ENCODE peak calls at places on chromosomes 1 and 21, in seven cellular contexts. V is GM23248, K is non-pigmented ciliary epithelial cell, Q is body of pancreas, A is stomach, Y is substantia nigra, B is caudate nucleus. J is an unnamed sample.

GRCh38 chr1:212207822-212208520 is 77.2 kb upstream of the PPP2R5A start:
- DNase-seq in V (no peak), K (no peak), Q (no peak), A (no peak), Y (no peak), B (no peak), J (no peak)

GRCh38 chr1:240517891-240518290 is 94.1 kb downstream of the GREM2 start:
- DNase-seq in V (no peak), K (no peak), Q (no peak), A (no peak), Y (no peak), B (no peak), J (no peak)

GRCh38 chr1:213564215-213564659 is 423.5 kb upstream of the PROX1 start:
- DNase-seq in V (no peak), K (no peak), Q (peak; percentile 31), A (no peak), Y (no peak), B (no peak), J (no peak)

GRCh38 chr1:59414406-59415133 is 117.7 kb downstream of the FGGY start:
- DNase-seq in V (peak; percentile 45), K (peak; percentile 32), Q (no peak), A (no peak), Y (no peak), B (no peak), J (no peak)

GRCh38 chr21:35868005-35868868 is 192.1 kb downstream of the SETD4 start:
- DNase-seq in V (peak; percentile 23), K (no peak), Q (no peak), A (no peak), Y (no peak), B (no peak), J (no peak)

GRCh38 chr1:78038071-78038470 is 7.7 kb upstream of the GIPC2 start:
- DNase-seq in V (peak; percentile 46), K (no peak), Q (no peak), A (no peak), Y (no peak), B (no peak), J (no peak)

GRCh38 chr1:92480200-92480812 is 6.4 kb downstream of the GFI1 start:
- DNase-seq in V (peak; percentile 8), K (no peak), Q (no peak), A (no peak), Y (no peak), B (no peak), J (no peak)

GRCh38 chr1:47495176-47495713 is 57.4 kb downstream of the FOXD2 start:
- DNase-seq in V (no peak), K (no peak), Q (no peak), A (peak; percentile 5), Y (no peak), B (no peak), J (no peak)

GRCh38 chr1:171298696-171299095 is 15.3 kb upstream of the FMO4 start:
- DNase-seq in V (no peak), K (no peak), Q (no peak), A (no peak), Y (no peak), B (no peak), J (no peak)

GRCh38 chr1:39990428-39990827 is 35.5 kb downstream of the MFSD2A start:
- DNase-seq in V (peak; percentile 17), K (no peak), Q (no peak), A (no peak), Y (no peak), B (no peak), J (no peak)

GRCh38 chr1:153760440-153760839 is 14.8 kb upstream of the SLC27A3 start:
- DNase-seq in V (peak; percentile 83), K (no peak), Q (no peak), A (no peak), Y (no peak), B (no peak), J (no peak)

GRCh38 chr1:17187065-17187464 is 17.9 kb upstream of the PADI1 start:
- DNase-seq in V (no peak), K (no peak), Q (no peak), A (no peak), Y (no peak), B (no peak), J (no peak)

GRCh38 chr21:39881661-39882060 is 14.4 kb downstream of the PCP4 start:
- DNase-seq in V (no peak), K (no peak), Q (no peak), A (no peak), Y (no peak), B (no peak), J (no peak)

GRCh38 chr1:21165076-21165475 is 11.6 kb downstream of the EIF4G3 start:
- DNase-seq in V (no peak), K (no peak), Q (no peak), A (no peak), Y (no peak), B (no peak), J (no peak)

GRCh38 chr1:44681905-44682900 is 7.7 kb downstream of the ARMH1 start:
- DNase-seq in V (no peak), K (no peak), Q (no peak), A (no peak), Y (no peak), B (no peak), J (no peak)

GRCh38 chr1:22508329-22508728 is 55.0 kb upstream of the EPHA8 start:
- DNase-seq in V (no peak), K (no peak), Q (peak; percentile 59), A (no peak), Y (no peak), B (no peak), J (no peak)

J was measured in tibial nerve.